ENCODE peak calls at places on chromosomes 13 and 19, in ten cellular contexts. K is stimulated activated CD8-positive, alpha-beta memory T cell treated with anti-CD3 and anti-CD28 coated beads, Interleukin-2, amount 100 ng/mL, for 48 hours; C is HuH-7; F is NCI-H1417; P is naive B cell; T is HEK293T; Q is Caki2; B is colonic mucosa; U is stimulated activated CD4-positive, alpha-beta T cell treated with anti-CD3 and anti-CD28 coated beads, TNF-alpha, amount 100 ng/mL, for 24 hours; D is thoracic aorta. L is an unnamed sample.

GRCh38 chr13:113741101-113741731 is 17.8 kb upstream of the TMEM255B start:
- DNase-seq in K (no peak), C (no peak), F (no peak), P (no peak), T (no peak), Q (no peak), B (no peak), U (no peak), D (no peak), L (no peak)

GRCh38 chr19:44626067-44626624 is 12.8 kb downstream of the IGSF23 start:
- DNase-seq in K (no peak), C (no peak), F (no peak), P (no peak), T (no peak), Q (peak), B (no peak), U (no peak), D (no peak), L (no peak)

GRCh38 chr13:107351305-107351704 is 783.4 kb upstream of the ARGLU1 start:
- DNase-seq in K (no peak), C (no peak), F (no peak), P (no peak), T (no peak), Q (no peak), B (no peak), U (no peak), D (no peak), L (no peak)

GRCh38 chr19:55158848-55159793 is 1.6 kb upstream of the TNNI3 start:
- DNase-seq in K (no peak), C (no peak), F (peak), P (no peak), T (no peak), Q (no peak), B (no peak), U (no peak), D (no peak), L (no peak)

GRCh38 chr19:2361259-2362038 is 1.4 kb downstream of the TMPRSS9 start:
- DNase-seq in K (no peak), C (no peak), F (peak), P (no peak), T (no peak), Q (no peak), B (no peak), U (no peak), D (no peak), L (no peak)

GRCh38 chr19:51706885-51707284 is 13.8 kb downstream of the SPACA6 start:
- DNase-seq in K (no peak), C (no peak), F (no peak), P (no peak), T (no peak), Q (no peak), B (no peak), U (no peak), D (no peak), L (no peak)

GRCh38 chr19:8087876-8088275 is 35.3 kb downstream of the CCL25 start:
- DNase-seq in K (no peak), C (no peak), F (no peak), P (no peak), T (no peak), Q (no peak), B (no peak), U (no peak), D (no peak), L (no peak)

GRCh38 chr19:50670102-50670380 is 20.8 kb downstream of the C19orf81 start:
- DNase-seq in K (no peak), C (no peak), F (no peak), P (no peak), T (no peak), Q (no peak), B (no peak), U (no peak), D (no peak), L (no peak)